ENCODE peak calls at places on chromosomes 5 and 9, in six cellular contexts. One of them, this sample, is unnamed.

GRCh38 chr5:19630875-19631274 is 357.1 kb downstream of the CDH18 start:
- DNase-seq in upper lobe of right lung: no peak
- DNase-seq in sigmoid colon: no peak
- DNase-seq in foreskin fibroblast: no peak
- DNase-seq in retinal pigment epithelial cell: no peak
- DNase-seq in CD4-positive, alpha-beta T cell: no peak
- DNase-seq in this sample: no peak

GRCh38 chr9:125989524-125990180 is 242.5 kb downstream of the PBX3 start:
- DNase-seq in sigmoid colon: peak
- DNase-seq in upper lobe of right lung: peak
- DNase-seq in CD4-positive, alpha-beta T cell: no peak
- DNase-seq in foreskin fibroblast: no peak
- DNase-seq in retinal pigment epithelial cell: no peak
- DNase-seq in this sample: no peak

GRCh38 chr9:21078702-21079101 is 960 bp upstream of the IFNB1 start:
- DNase-seq in CD4-positive, alpha-beta T cell: no peak
- DNase-seq in retinal pigment epithelial cell: no peak
- DNase-seq in upper lobe of right lung: no peak
- DNase-seq in sigmoid colon: no peak
- DNase-seq in foreskin fibroblast: no peak
- DNase-seq in this sample: no peak

GRCh38 chr5:164375051-164375450 is 869.6 kb downstream of the MAT2B start:
- DNase-seq in CD4-positive, alpha-beta T cell: no peak
- DNase-seq in sigmoid colon: no peak
- DNase-seq in foreskin fibroblast: no peak
- DNase-seq in retinal pigment epithelial cell: no peak
- DNase-seq in upper lobe of right lung: no peak
- DNase-seq in this sample: peak

GRCh38 chr5:166165600-166165999 is 2125.8 kb upstream of the WWC1 start:
- DNase-seq in sigmoid colon: no peak
- DNase-seq in upper lobe of right lung: no peak
- DNase-seq in retinal pigment epithelial cell: no peak
- DNase-seq in CD4-positive, alpha-beta T cell: no peak
- DNase-seq in foreskin fibroblast: no peak
- DNase-seq in this sample: peak

GRCh38 chr5:168300377-168301182 is 9.1 kb downstream of the WWC1 start:
- DNase-seq in CD4-positive, alpha-beta T cell: no peak
- DNase-seq in retinal pigment epithelial cell: no peak
- DNase-seq in upper lobe of right lung: no peak
- DNase-seq in sigmoid colon: no peak
- DNase-seq in foreskin fibroblast: no peak
- DNase-seq in this sample: no peak

GRCh38 chr9:71506821-71507220 is 261.5 kb downstream of the CEMIP2 start:
- DNase-seq in sigmoid colon: no peak
- DNase-seq in upper lobe of right lung: no peak
- DNase-seq in CD4-positive, alpha-beta T cell: no peak
- DNase-seq in foreskin fibroblast: peak
- DNase-seq in retinal pigment epithelial cell: peak
- DNase-seq in this sample: peak

GRCh38 chr5:60101561-60101960 is 208.0 kb upstream of the PDE4D start:
- DNase-seq in retinal pigment epithelial cell: no peak
- DNase-seq in foreskin fibroblast: no peak
- DNase-seq in CD4-positive, alpha-beta T cell: no peak
- DNase-seq in sigmoid colon: no peak
- DNase-seq in upper lobe of right lung: no peak
- DNase-seq in this sample: no peak

DNA sequence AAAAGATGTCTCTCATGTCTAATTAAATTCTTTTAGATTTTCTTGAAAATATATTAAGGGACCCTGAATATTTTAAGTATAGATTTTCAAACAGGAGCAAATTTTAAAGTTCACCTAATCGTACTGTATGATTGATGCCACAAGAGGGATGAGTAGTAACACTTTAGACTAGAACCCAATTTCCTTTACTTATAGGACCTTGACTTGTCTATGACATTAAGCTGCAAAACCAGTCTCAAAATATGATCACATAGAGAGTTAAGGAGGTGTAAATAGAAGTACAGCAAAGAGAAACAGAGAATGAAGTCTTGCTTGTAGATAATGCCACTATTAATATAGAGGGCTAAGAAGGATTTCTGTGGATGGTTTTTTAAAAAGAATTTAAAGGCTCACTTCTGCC is 312.9 kb upstream of the PRR16 start:
- DNase-seq in foreskin fibroblast: no peak
- DNase-seq in CD4-positive, alpha-beta T cell: no peak
- DNase-seq in retinal pigment epithelial cell: no peak
- DNase-seq in upper lobe of right lung: no peak
- DNase-seq in sigmoid colon: no peak
- DNase-seq in this sample: no peak
- TF ChIP-seq CTCF in foreskin fibroblast: no peak
- TF ChIP-seq CTCF in CD4-positive, alpha-beta T cell: no peak
- TF ChIP-seq CTCF in retinal pigment epithelial cell: no peak
- TF ChIP-seq CTCF in upper lobe of right lung: no peak
- TF ChIP-seq CTCF in sigmoid colon: no peak
- TF ChIP-seq CTCF in this sample: no peak

DNA sequence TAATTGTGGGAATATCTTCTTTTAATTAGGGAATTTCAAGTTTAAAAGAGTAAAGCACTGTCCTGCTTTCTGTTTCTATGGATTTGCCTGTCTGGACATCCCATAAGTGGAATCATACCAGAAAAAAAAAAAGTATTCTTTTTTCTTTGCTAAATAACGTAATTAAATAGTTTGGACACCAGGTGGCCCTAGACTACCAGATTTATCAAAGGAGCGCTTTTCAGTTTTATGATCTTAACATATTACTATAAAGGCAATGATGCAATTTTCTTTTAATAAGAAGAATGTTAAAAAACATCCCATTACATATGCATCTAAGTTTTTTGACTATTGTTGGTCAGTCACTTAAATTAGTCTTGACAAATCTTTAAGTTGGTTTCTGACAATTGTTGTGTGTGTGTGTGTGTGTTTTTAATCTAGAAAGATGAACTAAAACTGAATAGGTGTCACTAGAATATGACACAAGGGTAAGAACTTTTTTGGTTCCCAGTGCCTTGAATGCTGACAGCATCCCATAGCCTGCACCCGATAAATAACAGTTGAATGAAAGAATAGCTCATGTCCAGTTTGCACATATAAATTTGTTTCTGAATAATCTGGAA is 49.5 kb downstream of the C5orf22 start:
- DNase-seq in retinal pigment epithelial cell: peak
- DNase-seq in CD4-positive, alpha-beta T cell: no peak
- DNase-seq in foreskin fibroblast: peak
- DNase-seq in sigmoid colon: no peak
- DNase-seq in upper lobe of right lung: no peak
- DNase-seq in this sample: peak
- TF ChIP-seq CTCF in retinal pigment epithelial cell: peak
- TF ChIP-seq CTCF in CD4-positive, alpha-beta T cell: peak
- TF ChIP-seq CTCF in foreskin fibroblast: no peak
- TF ChIP-seq CTCF in sigmoid colon: peak
- TF ChIP-seq CTCF in upper lobe of right lung: peak
- TF ChIP-seq CTCF in this sample: peak

DNA sequence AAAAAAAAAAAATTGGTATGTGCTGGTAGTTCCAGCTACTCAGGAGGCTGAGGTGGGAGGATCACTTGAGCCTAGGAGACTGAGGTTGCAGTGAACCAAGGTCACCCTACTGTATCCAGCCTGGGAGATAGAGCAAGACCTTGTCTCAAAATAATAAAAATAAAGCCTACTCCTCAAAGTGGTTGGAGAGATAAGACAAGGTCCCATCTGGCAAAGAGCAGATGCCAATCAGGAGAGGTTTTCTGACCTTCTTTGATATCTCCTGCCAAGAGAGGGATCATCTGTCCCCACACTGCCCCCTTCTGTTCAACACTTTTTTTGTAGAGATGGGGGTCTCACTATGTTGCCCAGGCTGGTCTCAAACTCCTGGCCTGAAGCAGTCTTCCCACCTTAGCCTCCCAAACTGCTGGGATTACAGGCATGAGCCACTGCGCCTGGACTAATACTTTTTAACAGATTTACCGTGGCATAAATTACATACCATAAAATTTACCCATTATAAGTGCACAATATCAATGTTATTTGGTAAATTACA is 64.7 kb downstream of the SH3PXD2B start:
- DNase-seq in retinal pigment epithelial cell: no peak
- DNase-seq in foreskin fibroblast: no peak
- DNase-seq in sigmoid colon: no peak
- DNase-seq in upper lobe of right lung: no peak
- DNase-seq in CD4-positive, alpha-beta T cell: no peak
- DNase-seq in this sample: no peak
- TF ChIP-seq CTCF in retinal pigment epithelial cell: peak
- TF ChIP-seq CTCF in foreskin fibroblast: peak
- TF ChIP-seq CTCF in sigmoid colon: no peak
- TF ChIP-seq CTCF in upper lobe of right lung: no peak
- TF ChIP-seq CTCF in CD4-positive, alpha-beta T cell: no peak
- TF ChIP-seq CTCF in this sample: no peak

DNA sequence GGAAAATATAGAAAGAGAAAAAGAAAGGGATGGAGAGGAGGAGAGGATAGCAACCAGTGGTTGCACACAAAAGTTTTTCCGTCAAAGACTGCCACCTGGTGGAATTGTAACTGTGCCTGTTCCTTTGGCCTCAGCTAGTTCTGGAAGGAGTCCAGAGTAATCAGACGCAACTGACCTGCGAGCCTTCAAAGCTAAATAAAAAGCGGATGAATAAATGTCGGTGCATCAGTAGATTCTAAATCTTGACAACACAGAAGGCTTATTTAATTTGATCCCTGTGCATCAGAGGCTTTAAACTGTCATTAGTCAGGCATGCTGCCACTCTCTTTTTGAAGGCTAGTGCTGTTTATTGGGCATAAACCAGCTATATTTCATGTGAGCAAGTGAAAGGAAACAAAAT is 132.9 kb upstream of the ACO1 start:
- DNase-seq in retinal pigment epithelial cell: peak
- DNase-seq in CD4-positive, alpha-beta T cell: no peak
- DNase-seq in upper lobe of right lung: no peak
- DNase-seq in sigmoid colon: peak
- DNase-seq in foreskin fibroblast: no peak
- DNase-seq in this sample: peak
- TF ChIP-seq CTCF in retinal pigment epithelial cell: peak
- TF ChIP-seq CTCF in CD4-positive, alpha-beta T cell: peak
- TF ChIP-seq CTCF in upper lobe of right lung: peak
- TF ChIP-seq CTCF in sigmoid colon: peak
- TF ChIP-seq CTCF in foreskin fibroblast: peak
- TF ChIP-seq CTCF in this sample: peak

GRCh38 chr9:129832957-129833356 is 2.1 kb downstream of the C9orf78 start:
- DNase-seq in upper lobe of right lung: no peak
- DNase-seq in foreskin fibroblast: no peak
- DNase-seq in CD4-positive, alpha-beta T cell: no peak
- DNase-seq in sigmoid colon: no peak
- DNase-seq in retinal pigment epithelial cell: no peak
- DNase-seq in this sample: peak

GRCh38 chr9:129835860-129836223 is 584 bp downstream of the USP20 start:
- DNase-seq in foreskin fibroblast: peak
- DNase-seq in CD4-positive, alpha-beta T cell: no peak
- DNase-seq in retinal pigment epithelial cell: no peak
- DNase-seq in upper lobe of right lung: no peak
- DNase-seq in sigmoid colon: no peak
- DNase-seq in this sample: peak

GRCh38 chr9:129834489-129835127 is 467 bp downstream of the C9orf78 start:
- DNase-seq in retinal pigment epithelial cell: no peak
- DNase-seq in CD4-positive, alpha-beta T cell: peak
- DNase-seq in foreskin fibroblast: peak
- DNase-seq in upper lobe of right lung: no peak
- DNase-seq in sigmoid colon: no peak
- DNase-seq in this sample: no peak

GRCh38 chr9:129836342-129837007 is 1.2 kb downstream of the USP20 start:
- DNase-seq in sigmoid colon: no peak
- DNase-seq in upper lobe of right lung: no peak
- DNase-seq in retinal pigment epithelial cell: no peak
- DNase-seq in foreskin fibroblast: no peak
- DNase-seq in CD4-positive, alpha-beta T cell: peak
- DNase-seq in this sample: no peak

DNA sequence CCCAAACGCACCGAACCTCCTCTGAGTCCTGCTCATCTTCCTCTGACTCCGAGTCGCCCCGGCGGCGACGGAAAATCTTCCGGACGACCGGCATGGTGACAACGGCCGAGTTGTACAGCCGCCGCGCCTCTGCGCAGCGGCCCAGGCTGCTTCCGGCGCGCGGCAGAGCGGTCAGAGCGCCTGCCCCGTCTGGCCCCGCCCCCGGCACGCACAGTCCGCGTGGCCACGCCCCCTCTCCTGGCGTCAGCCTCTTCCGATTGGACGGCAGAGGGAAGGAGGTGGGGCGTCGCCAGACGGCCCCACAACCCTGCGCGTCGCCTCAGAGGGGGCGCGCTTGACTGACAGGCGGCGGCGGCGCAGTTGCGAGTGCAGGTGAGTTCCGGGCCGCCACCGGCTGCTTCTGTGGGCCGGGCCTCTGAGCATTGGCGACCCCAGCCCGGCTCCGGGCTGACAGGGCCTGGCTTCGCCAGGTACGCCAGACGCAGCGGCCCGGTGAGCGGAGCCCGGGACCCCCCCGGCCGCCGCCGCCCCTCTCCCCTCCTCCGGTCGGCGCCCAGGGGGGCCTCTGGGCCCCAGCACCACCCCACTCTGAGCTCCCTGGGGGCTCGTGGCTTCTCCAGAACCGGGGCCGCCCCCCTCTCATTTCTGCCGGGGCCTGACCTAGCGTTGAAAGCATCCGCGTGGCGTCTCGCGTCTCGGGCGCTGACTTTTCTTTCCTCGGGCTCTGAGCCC is at the start of the genes C9orf78 and USP20:
- DNase-seq in upper lobe of right lung: peak
- DNase-seq in foreskin fibroblast: peak
- DNase-seq in sigmoid colon: peak
- DNase-seq in CD4-positive, alpha-beta T cell: peak
- DNase-seq in retinal pigment epithelial cell: peak
- DNase-seq in this sample: peak
- TF ChIP-seq CTCF in upper lobe of right lung: no peak
- TF ChIP-seq CTCF in foreskin fibroblast: no peak
- TF ChIP-seq CTCF in sigmoid colon: no peak
- TF ChIP-seq CTCF in CD4-positive, alpha-beta T cell: no peak
- TF ChIP-seq CTCF in retinal pigment epithelial cell: no peak
- TF ChIP-seq CTCF in this sample: no peak

DNA sequence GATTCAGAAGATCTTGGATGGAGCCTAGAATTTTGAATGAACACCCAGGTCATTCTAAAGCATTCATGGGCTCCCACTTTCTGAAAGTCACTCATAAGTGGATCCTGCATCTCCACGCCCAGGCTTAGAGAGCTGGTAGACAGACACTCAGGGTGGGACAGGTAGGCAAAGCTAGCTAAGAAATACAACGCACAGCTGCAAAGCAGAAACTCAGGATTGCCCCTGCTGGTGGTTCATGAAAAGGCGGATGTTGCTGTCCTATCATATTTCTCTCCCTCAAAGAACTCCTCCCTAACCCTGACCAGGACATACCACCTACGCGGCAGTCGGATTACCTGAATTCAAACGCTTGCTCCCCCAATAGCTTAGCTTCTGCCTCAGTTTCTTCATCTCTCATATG is 226.5 kb downstream of the GLIS3 start:
- DNase-seq in CD4-positive, alpha-beta T cell: no peak
- DNase-seq in retinal pigment epithelial cell: no peak
- DNase-seq in sigmoid colon: no peak
- DNase-seq in upper lobe of right lung: no peak
- DNase-seq in foreskin fibroblast: no peak
- DNase-seq in this sample: no peak
- TF ChIP-seq CTCF in CD4-positive, alpha-beta T cell: no peak
- TF ChIP-seq CTCF in retinal pigment epithelial cell: peak
- TF ChIP-seq CTCF in sigmoid colon: no peak
- TF ChIP-seq CTCF in upper lobe of right lung: peak
- TF ChIP-seq CTCF in foreskin fibroblast: no peak
- TF ChIP-seq CTCF in this sample: peak

GRCh38 chr5:93620487-93621339 is 37.7 kb downstream of the NR2F1 start:
- DNase-seq in foreskin fibroblast: peak
- DNase-seq in upper lobe of right lung: peak
- DNase-seq in retinal pigment epithelial cell: no peak
- DNase-seq in CD4-positive, alpha-beta T cell: peak
- DNase-seq in sigmoid colon: peak
- DNase-seq in this sample: peak
- TF ChIP-seq CTCF in foreskin fibroblast: no peak
- TF ChIP-seq CTCF in upper lobe of right lung: peak
- TF ChIP-seq CTCF in retinal pigment epithelial cell: peak
- TF ChIP-seq CTCF in CD4-positive, alpha-beta T cell: no peak
- TF ChIP-seq CTCF in sigmoid colon: no peak
- TF ChIP-seq CTCF in this sample: no peak

This sample was measured in MCF 10A.